ENCODE peak calls at places on chromosomes 2 and 18, in seven cellular contexts. L, N, E, X, P, C and Y are unnamed samples.

GRCh38 chr2:69816923-69817542 is 12.4 kb upstream of the GMCL1 start:
- DNase-seq in X (peak), E (peak), P (peak), N (peak), L (peak), C (peak), Y (peak)

GRCh38 chr2:3613524-3613905 is 18.6 kb downstream of the COLEC11 start:
- DNase-seq in L (no peak), P (no peak), C (no peak), X (no peak), N (no peak), E (no peak), Y (no peak)

GRCh38 chr2:141942006-141942789 is 188.6 kb downstream of the LRP1B start:
- DNase-seq in X (no peak), C (no peak), N (peak), L (no peak), P (no peak), E (no peak), Y (no peak)

GRCh38 chr2:108169982-108170625 is 69.7 kb upstream of the SULT1C3 start:
- DNase-seq in C (no peak), N (peak), E (peak), P (peak), L (peak), X (no peak), Y (no peak)

GRCh38 chr2:157492189-157492773 is 48.4 kb upstream of the CYTIP start:
- DNase-seq in L (peak), E (peak), P (peak), N (peak), C (peak), X (peak), Y (peak)

GRCh38 chr2:73172963-73173362 is 29.4 kb upstream of the NOTO start:
- DNase-seq in E (peak), P (peak), L (no peak), C (no peak), N (no peak), X (no peak), Y (no peak)

GRCh38 chr18:24544141-24544498 is 83.7 kb downstream of the HRH4 start:
- DNase-seq in X (peak), P (peak), L (peak), N (peak), C (peak), E (peak), Y (no peak)

GRCh38 chr2:10266133-10266620 is 36.5 kb upstream of the HPCAL1 start:
- DNase-seq in N (peak), C (no peak), X (no peak), P (no peak), E (no peak), L (no peak), Y (no peak)

GRCh38 chr18:58046087-58046793 is 2.2 kb downstream of the NEDD4L start:
- DNase-seq in P (no peak), L (no peak), C (no peak), E (peak), N (no peak), X (no peak), Y (no peak)

GRCh38 chr18:27094621-27095020 is 90.5 kb downstream of the CHST9 start:
- DNase-seq in E (no peak), X (no peak), P (no peak), L (no peak), N (no peak), C (no peak), Y (no peak)

GRCh38 chr2:134433934-134434333 is 180.1 kb downstream of the MGAT5 start:
- DNase-seq in P (no peak), X (no peak), E (no peak), C (no peak), N (no peak), L (no peak), Y (no peak)

GRCh38 chr18:72762505-72763122 is 105.2 kb downstream of the NETO1 start:
- DNase-seq in L (peak), X (no peak), E (peak), C (peak), P (peak), N (peak), Y (no peak)

GRCh38 chr2:96396587-96396986 is 61.0 kb downstream of the NCAPH start:
- DNase-seq in C (no peak), P (no peak), N (no peak), X (no peak), L (no peak), E (no peak), Y (no peak)

GRCh38 chr18:39486268-39486667 is 1920.7 kb upstream of the CELF4 start:
- DNase-seq in N (no peak), X (no peak), E (no peak), C (peak), L (no peak), P (no peak), Y (no peak)

GRCh38 chr2:98730053-98730850 is 680 bp downstream of the MGAT4A start:
- DNase-seq in P (peak), E (peak), N (peak), L (peak), C (peak), X (peak), Y (peak)

GRCh38 chr2:5725072-5725471 is 32.9 kb downstream of the SOX11 start:
- DNase-seq in P (no peak), C (no peak), L (no peak), N (no peak), X (no peak), E (no peak), Y (no peak)

GRCh38 chr2:47905454-47906260 is 641 bp downstream of the FBXO11 start:
- DNase-seq in E (peak), X (peak), L (peak), N (peak), C (peak), P (peak), Y (peak)

GRCh38 chr2:56012216-56012615 is 88.6 kb upstream of the EFEMP1 start:
- DNase-seq in X (no peak), L (peak), C (no peak), N (no peak), E (no peak), P (no peak), Y (no peak)

GRCh38 chr2:204749319-204749718 is 204.0 kb downstream of the PARD3B start:
- DNase-seq in L (no peak), C (no peak), N (peak), P (no peak), E (no peak), X (no peak), Y (no peak)

GRCh38 chr2:182360012-182360662 is 66.7 kb downstream of the PDE1A start:
- DNase-seq in C (no peak), N (peak), L (no peak), X (no peak), P (no peak), E (peak), Y (no peak)

GRCh38 chr2:175234153-175234552 is 52.6 kb upstream of the ATP5MC3 start:
- DNase-seq in L (no peak), C (no peak), E (peak), P (peak), X (no peak), N (no peak), Y (no peak)

GRCh38 chr2:70868970-70869369 is 33.4 kb upstream of the CD207 start:
- DNase-seq in E (no peak), L (no peak), X (no peak), C (no peak), N (no peak), P (no peak), Y (no peak)